ENCODE peak calls at places on chromosomes 4 and X, in six cellular contexts. One of them, this sample, is unnamed.
A peak's percentile ranks its signal among the peaks of the same experiment; 100 is the strongest.

GRCh38 chr4:1377606-1378261 is 28.5 kb downstream of the NKX1-1 start:
- DNase-seq in cardiac septum: peak; percentile 62
- DNase-seq in A549: no peak
- DNase-seq in NCI-H2029 treated with DMSO at 0.1 percent for 48 hours: no peak
- DNase-seq in C1 segment of cervical spinal cord: no peak
- DNase-seq in ovary: peak; percentile 18
- DNase-seq in this sample: no peak

GRCh38 chr4:13968723-13969122 is 341.2 kb upstream of the BOD1L1 start:
- DNase-seq in C1 segment of cervical spinal cord: no peak
- DNase-seq in cardiac septum: no peak
- DNase-seq in ovary: no peak
- DNase-seq in A549: no peak
- DNase-seq in NCI-H2029 treated with DMSO at 0.1 percent for 48 hours: no peak
- DNase-seq in this sample: no peak

GRCh38 chr4:113588895-113589668 is 172.5 kb downstream of the CAMK2D start:
- DNase-seq in A549: no peak
- DNase-seq in NCI-H2029 treated with DMSO at 0.1 percent for 48 hours: no peak
- DNase-seq in ovary: no peak
- DNase-seq in C1 segment of cervical spinal cord: no peak
- DNase-seq in cardiac septum: no peak
- DNase-seq in this sample: no peak

GRCh38 chrX:131917588-131917987 is 105.5 kb upstream of the STK26 start:
- DNase-seq in ovary: no peak
- DNase-seq in NCI-H2029 treated with DMSO at 0.1 percent for 48 hours: no peak
- DNase-seq in A549: no peak
- DNase-seq in cardiac septum: no peak
- DNase-seq in C1 segment of cervical spinal cord: no peak
- DNase-seq in this sample: no peak

GRCh38 chr4:52106701-52107100 is 55.6 kb downstream of the SPATA18 start:
- DNase-seq in C1 segment of cervical spinal cord: no peak
- DNase-seq in cardiac septum: no peak
- DNase-seq in A549: no peak
- DNase-seq in ovary: no peak
- DNase-seq in NCI-H2029 treated with DMSO at 0.1 percent for 48 hours: no peak
- DNase-seq in this sample: no peak

GRCh38 chr4:76282941-76283689 is 23.4 kb upstream of the STBD1 start:
- DNase-seq in cardiac septum: no peak
- DNase-seq in C1 segment of cervical spinal cord: no peak
- DNase-seq in A549: no peak
- DNase-seq in NCI-H2029 treated with DMSO at 0.1 percent for 48 hours: no peak
- DNase-seq in ovary: no peak
- DNase-seq in this sample: no peak

GRCh38 chrX:39690541-39691415 is 407.0 kb downstream of the BCOR start:
- DNase-seq in ovary: no peak
- DNase-seq in cardiac septum: no peak
- DNase-seq in NCI-H2029 treated with DMSO at 0.1 percent for 48 hours: no peak
- DNase-seq in A549: no peak
- DNase-seq in C1 segment of cervical spinal cord: no peak
- DNase-seq in this sample: no peak

GRCh38 chrX:95626748-95627147 is 1057.9 kb upstream of the DIAPH2 start:
- DNase-seq in NCI-H2029 treated with DMSO at 0.1 percent for 48 hours: no peak
- DNase-seq in cardiac septum: no peak
- DNase-seq in A549: no peak
- DNase-seq in C1 segment of cervical spinal cord: no peak
- DNase-seq in ovary: no peak
- DNase-seq in this sample: no peak

GRCh38 chr4:144449623-144450022 is 196.3 kb upstream of the HHIP start:
- DNase-seq in NCI-H2029 treated with DMSO at 0.1 percent for 48 hours: no peak
- DNase-seq in ovary: no peak
- DNase-seq in A549: no peak
- DNase-seq in cardiac septum: no peak
- DNase-seq in C1 segment of cervical spinal cord: no peak
- DNase-seq in this sample: no peak

GRCh38 chr4:63528592-63528991 is 880.7 kb downstream of the TECRL start:
- DNase-seq in NCI-H2029 treated with DMSO at 0.1 percent for 48 hours: no peak
- DNase-seq in ovary: no peak
- DNase-seq in cardiac septum: no peak
- DNase-seq in A549: no peak
- DNase-seq in C1 segment of cervical spinal cord: no peak
- DNase-seq in this sample: peak; percentile 9

GRCh38 chr4:52640808-52641595 is 18.1 kb downstream of the USP46 start:
- DNase-seq in A549: no peak
- DNase-seq in cardiac septum: no peak
- DNase-seq in ovary: no peak
- DNase-seq in C1 segment of cervical spinal cord: no peak
- DNase-seq in NCI-H2029 treated with DMSO at 0.1 percent for 48 hours: no peak
- DNase-seq in this sample: no peak

GRCh38 chr4:151150821-151151580 is 51.6 kb downstream of the RPS3A start:
- DNase-seq in cardiac septum: no peak
- DNase-seq in ovary: no peak
- DNase-seq in C1 segment of cervical spinal cord: no peak
- DNase-seq in A549: no peak
- DNase-seq in NCI-H2029 treated with DMSO at 0.1 percent for 48 hours: no peak
- DNase-seq in this sample: no peak

GRCh38 chr4:148618856-148619255 is 176.6 kb upstream of the NR3C2 start:
- DNase-seq in C1 segment of cervical spinal cord: no peak
- DNase-seq in cardiac septum: no peak
- DNase-seq in ovary: no peak
- DNase-seq in NCI-H2029 treated with DMSO at 0.1 percent for 48 hours: no peak
- DNase-seq in A549: no peak
- DNase-seq in this sample: no peak

GRCh38 chr4:79241846-79242245 is 84.0 kb downstream of the NAA11 start:
- DNase-seq in NCI-H2029 treated with DMSO at 0.1 percent for 48 hours: no peak
- DNase-seq in ovary: no peak
- DNase-seq in cardiac septum: no peak
- DNase-seq in A549: no peak
- DNase-seq in C1 segment of cervical spinal cord: no peak
- DNase-seq in this sample: peak; percentile 23

GRCh38 chr4:183838987-183839712 is 66.0 kb upstream of the STOX2 start:
- DNase-seq in C1 segment of cervical spinal cord: no peak
- DNase-seq in A549: no peak
- DNase-seq in cardiac septum: no peak
- DNase-seq in NCI-H2029 treated with DMSO at 0.1 percent for 48 hours: no peak
- DNase-seq in ovary: no peak
- DNase-seq in this sample: peak; percentile 29

GRCh38 chr4:118833192-118833820 is 2.6 kb downstream of the SEC24D start:
- DNase-seq in C1 segment of cervical spinal cord: no peak
- DNase-seq in A549: no peak
- DNase-seq in NCI-H2029 treated with DMSO at 0.1 percent for 48 hours: no peak
- DNase-seq in cardiac septum: no peak
- DNase-seq in ovary: no peak
- DNase-seq in this sample: no peak

GRCh38 chr4:81215219-81215892 is at the start of gene PRKG2:
- DNase-seq in cardiac septum: no peak
- DNase-seq in C1 segment of cervical spinal cord: no peak
- DNase-seq in NCI-H2029 treated with DMSO at 0.1 percent for 48 hours: no peak
- DNase-seq in ovary: no peak
- DNase-seq in A549: no peak
- DNase-seq in this sample: no peak

GRCh38 chr4:41178372-41179085 is 35.8 kb downstream of the APBB2 start:
- DNase-seq in cardiac septum: no peak
- DNase-seq in ovary: no peak
- DNase-seq in A549: no peak
- DNase-seq in C1 segment of cervical spinal cord: no peak
- DNase-seq in NCI-H2029 treated with DMSO at 0.1 percent for 48 hours: no peak
- DNase-seq in this sample: no peak

GRCh38 chr4:183563874-183564273 is 59.0 kb downstream of the ING2 start:
- DNase-seq in C1 segment of cervical spinal cord: no peak
- DNase-seq in NCI-H2029 treated with DMSO at 0.1 percent for 48 hours: no peak
- DNase-seq in A549: no peak
- DNase-seq in cardiac septum: no peak
- DNase-seq in ovary: peak; percentile 45
- DNase-seq in this sample: no peak

GRCh38 chr4:25969374-25969773 is 55.4 kb downstream of the SMIM20 start:
- DNase-seq in cardiac septum: no peak
- DNase-seq in NCI-H2029 treated with DMSO at 0.1 percent for 48 hours: no peak
- DNase-seq in ovary: no peak
- DNase-seq in C1 segment of cervical spinal cord: no peak
- DNase-seq in A549: no peak
- DNase-seq in this sample: no peak

GRCh38 chr4:141335166-141335565 is 114.5 kb downstream of the ZNF330 start:
- DNase-seq in NCI-H2029 treated with DMSO at 0.1 percent for 48 hours: no peak
- DNase-seq in A549: no peak
- DNase-seq in cardiac septum: no peak
- DNase-seq in ovary: no peak
- DNase-seq in C1 segment of cervical spinal cord: no peak
- DNase-seq in this sample: no peak

GRCh38 chr4:6555519-6555918 is 19.5 kb upstream of the MAN2B2 start:
- DNase-seq in NCI-H2029 treated with DMSO at 0.1 percent for 48 hours: no peak
- DNase-seq in C1 segment of cervical spinal cord: no peak
- DNase-seq in cardiac septum: no peak
- DNase-seq in ovary: no peak
- DNase-seq in A549: no peak
- DNase-seq in this sample: no peak

GRCh38 chrX:83419030-83419792 is 88.9 kb upstream of the POU3F4 start:
- DNase-seq in ovary: no peak
- DNase-seq in NCI-H2029 treated with DMSO at 0.1 percent for 48 hours: no peak
- DNase-seq in A549: no peak
- DNase-seq in C1 segment of cervical spinal cord: no peak
- DNase-seq in cardiac septum: peak; percentile 74
- DNase-seq in this sample: no peak

GRCh38 chr4:147334478-147334877 is 146.4 kb upstream of the EDNRA start:
- DNase-seq in A549: no peak
- DNase-seq in NCI-H2029 treated with DMSO at 0.1 percent for 48 hours: no peak
- DNase-seq in cardiac septum: no peak
- DNase-seq in ovary: no peak
- DNase-seq in C1 segment of cervical spinal cord: no peak
- DNase-seq in this sample: no peak

GRCh38 chr4:159103406-159104131 is 690 bp downstream of the RAPGEF2 start:
- DNase-seq in C1 segment of cervical spinal cord: peak; percentile 51
- DNase-seq in A549: peak; percentile 21
- DNase-seq in cardiac septum: peak; percentile 88
- DNase-seq in NCI-H2029 treated with DMSO at 0.1 percent for 48 hours: no peak
- DNase-seq in ovary: peak; percentile 61
- DNase-seq in this sample: peak; percentile 61

GRCh38 chrX:67555578-67556203 is 11.9 kb downstream of the AR start:
- DNase-seq in A549: peak; percentile 9
- DNase-seq in ovary: no peak
- DNase-seq in C1 segment of cervical spinal cord: no peak
- DNase-seq in cardiac septum: no peak
- DNase-seq in NCI-H2029 treated with DMSO at 0.1 percent for 48 hours: no peak
- DNase-seq in this sample: peak; percentile 32

GRCh38 chr4:76744253-76744921 is 153.6 kb downstream of the SOWAHB start:
- DNase-seq in NCI-H2029 treated with DMSO at 0.1 percent for 48 hours: no peak
- DNase-seq in cardiac septum: no peak
- DNase-seq in ovary: no peak
- DNase-seq in A549: no peak
- DNase-seq in C1 segment of cervical spinal cord: no peak
- DNase-seq in this sample: no peak

GRCh38 chrX:72666451-72666850 is 47.7 kb downstream of the PHKA1 start:
- DNase-seq in cardiac septum: no peak
- DNase-seq in C1 segment of cervical spinal cord: no peak
- DNase-seq in ovary: no peak
- DNase-seq in NCI-H2029 treated with DMSO at 0.1 percent for 48 hours: no peak
- DNase-seq in A549: no peak
- DNase-seq in this sample: no peak